ENCODE peak calls at places on chromosomes 16 and 17, in four cellular contexts. One of them, this sample, is unnamed.

GRCh38 chr17:7192271-7192937 is 13.2 kb upstream of the ASGR1 start:
- DNase-seq in SJSA1: no peak
- DNase-seq in NCI-H510A treated with DMSO at 0.1 percent for 48 hours: no peak
- DNase-seq in naive thymus-derived CD8-positive, alpha-beta T cell: no peak
- DNase-seq in this sample: no peak

GRCh38 chr16:73063854-73064226 is 15.9 kb upstream of the ZFHX3 start:
- DNase-seq in SJSA1: no peak
- DNase-seq in NCI-H510A treated with DMSO at 0.1 percent for 48 hours: no peak
- DNase-seq in naive thymus-derived CD8-positive, alpha-beta T cell: no peak
- DNase-seq in this sample: no peak

GRCh38 chr16:46812781-46813555 is 18.0 kb downstream of the C16orf87 start:
- DNase-seq in SJSA1: no peak
- DNase-seq in NCI-H510A treated with DMSO at 0.1 percent for 48 hours: no peak
- DNase-seq in naive thymus-derived CD8-positive, alpha-beta T cell: no peak
- DNase-seq in this sample: no peak

GRCh38 chr17:81999587-81999974 is 22.2 kb downstream of the ASPSCR1 start:
- DNase-seq in SJSA1: no peak
- DNase-seq in NCI-H510A treated with DMSO at 0.1 percent for 48 hours: no peak
- DNase-seq in naive thymus-derived CD8-positive, alpha-beta T cell: no peak
- DNase-seq in this sample: no peak

GRCh38 chr17:55038291-55038690 is 69.7 kb downstream of the STXBP4 start:
- DNase-seq in SJSA1: no peak
- DNase-seq in NCI-H510A treated with DMSO at 0.1 percent for 48 hours: no peak
- DNase-seq in naive thymus-derived CD8-positive, alpha-beta T cell: no peak
- DNase-seq in this sample: no peak

GRCh38 chr17:83186226-83186625 is 106.8 kb downstream of the METRNL start:
- DNase-seq in SJSA1: no peak
- DNase-seq in NCI-H510A treated with DMSO at 0.1 percent for 48 hours: no peak
- DNase-seq in naive thymus-derived CD8-positive, alpha-beta T cell: no peak
- DNase-seq in this sample: no peak

GRCh38 chr16:5025171-5025632 is 8.5 kb downstream of the NAGPA start:
- DNase-seq in SJSA1: no peak
- DNase-seq in NCI-H510A treated with DMSO at 0.1 percent for 48 hours: peak; percentile 41
- DNase-seq in naive thymus-derived CD8-positive, alpha-beta T cell: no peak
- DNase-seq in this sample: no peak

GRCh38 chr16:12425134-12425941 is 378.3 kb downstream of the CPPED1 start:
- DNase-seq in SJSA1: no peak
- DNase-seq in NCI-H510A treated with DMSO at 0.1 percent for 48 hours: no peak
- DNase-seq in naive thymus-derived CD8-positive, alpha-beta T cell: no peak
- DNase-seq in this sample: no peak

GRCh38 chr17:4973431-4973830 is 5.8 kb upstream of the SPAG7 start:
- DNase-seq in SJSA1: no peak
- DNase-seq in NCI-H510A treated with DMSO at 0.1 percent for 48 hours: no peak
- DNase-seq in naive thymus-derived CD8-positive, alpha-beta T cell: no peak
- DNase-seq in this sample: no peak

GRCh38 chr16:10579965-10580918 is at the start of gene EMP2:
- DNase-seq in SJSA1: peak; percentile 82
- DNase-seq in NCI-H510A treated with DMSO at 0.1 percent for 48 hours: peak; percentile 68
- DNase-seq in naive thymus-derived CD8-positive, alpha-beta T cell: no peak
- DNase-seq in this sample: peak; percentile 34

GRCh38 chr17:57666946-57667345 is 78.2 kb downstream of the CCDC182 start:
- DNase-seq in SJSA1: no peak
- DNase-seq in NCI-H510A treated with DMSO at 0.1 percent for 48 hours: no peak
- DNase-seq in naive thymus-derived CD8-positive, alpha-beta T cell: no peak
- DNase-seq in this sample: no peak

This sample was measured in HS-27A.